ENCODE peak calls at places on chromosomes 16 and 17, in five cellular contexts. V is ovary, E is hepatocyte, F is PC-9, R is kidney. D is an unnamed sample.
A peak's percentile ranks its signal among the peaks of the same experiment; 100 is the strongest.

GRCh38 chr17:43217614-43218087 is 6.0 kb downstream of the TMEM106A start:
- DNase-seq in V (no peak), E (no peak), F (no peak), R (no peak), D (no peak)

GRCh38 chr16:47142469-47143328 is 1.0 kb downstream of the NETO2 start:
- DNase-seq in V (peak; percentile 16), E (peak; percentile 56), F (no peak), R (peak; percentile 77), D (peak; percentile 59)

GRCh38 chr16:17578921-17579876 is 108.4 kb upstream of the XYLT1 start:
- DNase-seq in V (peak; percentile 63), E (peak; percentile 85), F (peak; percentile 61), R (no peak), D (peak; percentile 49)

GRCh38 chr17:32495347-32496253 is 8.8 kb downstream of the CDK5R1 start:
- DNase-seq in V (peak; percentile 46), E (no peak), F (no peak), R (peak; percentile 84), D (peak; percentile 87)

GRCh38 chr17:66420961-66421371 is 118.6 kb downstream of the PRKCA start:
- DNase-seq in V (peak; percentile 26), E (no peak), F (no peak), R (no peak), D (no peak)

GRCh38 chr16:89150090-89150835 is 21.3 kb upstream of the CDH15 start:
- DNase-seq in V (no peak), E (no peak), F (no peak), R (no peak), D (peak; percentile 36)

GRCh38 chr17:36721560-36722120 is 120.3 kb downstream of the MRM1 start:
- DNase-seq in V (no peak), E (no peak), F (no peak), R (no peak), D (no peak)

GRCh38 chr17:50133028-50133768 is 3.2 kb upstream of the SAMD14 start:
- DNase-seq in V (no peak), E (peak; percentile 52), F (peak; percentile 33), R (no peak), D (peak; percentile 78)

GRCh38 chr17:28698253-28698941 is 13.3 kb downstream of the PROCA1 start:
- DNase-seq in V (no peak), E (peak; percentile 89), F (no peak), R (peak; percentile 6), D (no peak)

GRCh38 chr17:7846765-7847661 is 7.9 kb upstream of the TMEM88 start:
- DNase-seq in V (peak; percentile 50), E (no peak), F (no peak), R (peak; percentile 83), D (peak; percentile 57)

GRCh38 chr16:77732241-77732946 is 10.1 kb downstream of the NUDT7 start:
- DNase-seq in V (no peak), E (no peak), F (no peak), R (no peak), D (no peak)

GRCh38 chr17:42937712-42938596 is 26.3 kb downstream of the AARSD1 start:
- DNase-seq in V (peak; percentile 54), E (peak; percentile 74), F (peak; percentile 42), R (no peak), D (peak; percentile 28)

GRCh38 chr16:58963479-58963878 is 229.4 kb upstream of the GOT2 start:
- DNase-seq in V (no peak), E (no peak), F (no peak), R (no peak), D (no peak)

GRCh38 chr17:17067277-17067676 is 25.0 kb downstream of the MPRIP start:
- DNase-seq in V (no peak), E (no peak), F (peak; percentile 49), R (no peak), D (no peak)

GRCh38 chr16:14024300-14024699 is 46.8 kb upstream of the MRTFB start:
- DNase-seq in V (no peak), E (no peak), F (no peak), R (no peak), D (no peak)

GRCh38 chr17:29251184-29251583 is 4.5 kb downstream of the CRYBA1 start:
- DNase-seq in V (no peak), E (no peak), F (no peak), R (no peak), D (no peak)

GRCh38 chr17:78359936-78360370 is at the start of gene SOCS3:
- DNase-seq in V (peak; percentile 94), E (peak; percentile 98), F (peak; percentile 98), R (peak; percentile 100), D (peak; percentile 98)

GRCh38 chr16:3508736-3509135 is 7.9 kb downstream of the CLUAP1 start:
- DNase-seq in V (no peak), E (no peak), F (no peak), R (no peak), D (no peak)

GRCh38 chr16:180921-181667 is 835 bp downstream of the HBQ1 start:
- DNase-seq in V (peak; percentile 80), E (peak; percentile 85), F (peak; percentile 85), R (peak; percentile 87), D (peak; percentile 67)

GRCh38 chr17:82058855-82059249 is 6.8 kb downstream of the DUS1L start:
- DNase-seq in V (no peak), E (no peak), F (no peak), R (no peak), D (no peak)

GRCh38 chr17:51857052-51857593 is 301.4 kb downstream of the CA10 start:
- DNase-seq in V (no peak), E (no peak), F (no peak), R (no peak), D (no peak)

GRCh38 chr16:76926042-76926441 is 264.9 kb upstream of the MON1B start:
- DNase-seq in V (no peak), E (peak; percentile 19), F (no peak), R (no peak), D (no peak)

GRCh38 chr16:14249291-14250032 is 178.3 kb downstream of the MRTFB start:
- DNase-seq in V (peak; percentile 65), E (peak; percentile 40), F (peak; percentile 55), R (no peak), D (no peak)

GRCh38 chr17:27319536-27320221 is 25.8 kb downstream of the WSB1 start:
- DNase-seq in V (peak; percentile 55), E (peak; percentile 63), F (peak; percentile 23), R (peak; percentile 90), D (peak; percentile 74)

GRCh38 chr16:49875812-49876715 is 20.2 kb upstream of the ZNF423 start:
- DNase-seq in V (peak; percentile 23), E (peak; percentile 38), F (no peak), R (no peak), D (peak; percentile 22)

GRCh38 chr16:31071861-31072260 is 2.2 kb downstream of the ZNF668 start:
- DNase-seq in V (no peak), E (peak; percentile 12), F (no peak), R (no peak), D (no peak)

GRCh38 chr17:65459667-65460415 is 101.6 kb downstream of the AXIN2 start:
- DNase-seq in V (no peak), E (no peak), F (no peak), R (no peak), D (no peak)

GRCh38 chr16:79970551-79971236 is 370.2 kb upstream of the MAF start:
- DNase-seq in V (peak; percentile 67), E (peak; percentile 48), F (no peak), R (no peak), D (peak; percentile 56)

GRCh38 chr16:30997887-30998711 is 12.3 kb downstream of the STX1B start:
- DNase-seq in V (no peak), E (peak; percentile 66), F (peak; percentile 77), R (no peak), D (peak; percentile 50)

GRCh38 chr17:57881143-57881542 is 31.3 kb upstream of the MRPS23 start:
- DNase-seq in V (no peak), E (peak; percentile 71), F (no peak), R (no peak), D (peak; percentile 66)

GRCh38 chr17:16442594-16443389 is 27.4 kb downstream of the TRPV2 start:
- DNase-seq in V (no peak), E (no peak), F (no peak), R (no peak), D (no peak)

GRCh38 chr16:15482068-15482747 is 47.8 kb downstream of the BMERB1 start:
- DNase-seq in V (peak; percentile 68), E (peak; percentile 89), F (peak; percentile 89), R (peak; percentile 81), D (peak; percentile 61)

GRCh38 chr16:5560084-5560483 is 462.5 kb upstream of the EEF2KMT start:
- DNase-seq in V (no peak), E (no peak), F (no peak), R (no peak), D (no peak)

GRCh38 chr16:15701975-15702970 is 52.2 kb downstream of the NDE1 start:
- DNase-seq in V (no peak), E (no peak), F (no peak), R (no peak), D (no peak)

GRCh38 chr17:75914643-75915265 is 10.1 kb upstream of the MRPL38 start:
- DNase-seq in V (no peak), E (no peak), F (no peak), R (no peak), D (no peak)
- H3K4me3 ChIP-seq in V (no peak overlapping the region), E (no peak overlapping the region), F (no peak overlapping the region), R (no peak overlapping the region), D (no peak overlapping the region)

DNA sequence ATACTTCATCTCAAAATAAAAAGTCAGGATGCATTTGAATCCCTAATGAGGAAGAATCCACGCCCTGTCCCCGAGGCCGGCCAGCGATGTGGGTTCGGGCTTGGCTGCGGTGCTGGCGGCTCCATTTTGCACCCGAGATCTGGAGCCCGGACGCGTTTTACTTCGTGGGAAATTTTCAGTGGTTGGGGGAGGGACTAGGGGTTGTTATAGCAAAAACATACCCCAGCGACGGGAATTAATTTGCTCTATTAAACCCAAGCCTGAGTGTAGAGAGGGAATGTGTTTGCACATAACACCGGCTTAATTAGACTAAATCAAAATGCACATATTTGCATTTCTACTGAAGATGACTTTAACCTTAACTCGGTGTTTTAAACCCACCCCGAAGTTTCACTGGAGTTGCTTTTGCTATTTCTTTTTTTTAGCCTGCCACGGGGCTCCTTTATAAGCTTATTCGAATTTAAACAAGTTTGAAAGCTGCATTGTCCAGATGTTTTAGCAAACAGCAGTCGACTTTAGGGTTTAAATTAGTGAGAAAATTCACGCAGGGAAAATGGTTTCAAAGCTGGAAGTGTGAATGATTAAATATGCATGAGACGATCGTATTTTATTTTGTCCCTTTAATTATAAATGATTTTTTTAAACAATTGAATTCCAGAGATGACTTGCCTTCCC is 4.9 kb downstream of the IRX5 start:
- DNase-seq in V (no peak), E (no peak), F (no peak), R (no peak), D (no peak)
- H3K4me3 ChIP-seq in V (no peak overlapping the region), E (no peak overlapping the region), F (no peak overlapping the region), R (no peak overlapping the region), D (no peak overlapping the region)

DNA sequence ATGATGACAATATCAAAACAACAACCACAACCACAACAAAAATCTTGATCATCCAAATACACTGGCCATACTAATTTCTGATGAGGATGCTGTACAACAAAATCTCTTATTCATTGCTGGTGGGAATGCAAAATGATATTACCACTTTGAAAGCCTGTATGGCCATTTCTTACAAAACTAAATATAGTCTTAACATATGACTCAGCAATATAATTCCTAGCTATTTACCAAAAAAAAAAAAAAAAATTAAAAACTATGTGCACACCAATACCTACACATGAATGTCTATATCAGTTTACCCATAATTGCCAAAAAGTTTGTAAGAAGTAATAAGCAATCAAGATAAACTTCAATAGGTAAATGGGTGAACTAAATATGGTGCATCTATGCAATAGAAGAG is 1379.7 kb downstream of the CDH11 start:
- DNase-seq in V (no peak), E (no peak), F (no peak), R (no peak), D (no peak)
- H3K4me3 ChIP-seq in V (no peak overlapping the region), E (no peak overlapping the region), F (no peak overlapping the region), R (no peak overlapping the region), D (no peak overlapping the region)

GRCh38 chr16:67014641-67015315 is 14.2 kb upstream of the CBFB start:
- DNase-seq in V (no peak), E (no peak), F (no peak), R (peak; percentile 58), D (no peak)
- H3K4me3 ChIP-seq in V (peak overlapping the region; percentile 48), E (no peak overlapping the region), F (no peak overlapping the region), R (peak overlapping the region; percentile 48), D (peak overlapping the region; percentile 36)